ENCODE peak calls at places on chromosomes 3 and 15, in seven cellular contexts. One of them, this sample, is unnamed.

GRCh38 chr3:163056874-163057497 is 1560.4 kb downstream of the OTOL1 start:
- DNase-seq in mammary epithelial cell: peak; percentile 5
- DNase-seq in psoas muscle: no peak
- DNase-seq in osteoblast: no peak
- DNase-seq in heart left ventricle: no peak
- DNase-seq in ovary: no peak
- DNase-seq in upper lobe of right lung: no peak
- DNase-seq in this sample: peak; percentile 35

GRCh38 chr3:171257251-171258179 is 202.7 kb downstream of the TNIK start:
- DNase-seq in heart left ventricle: no peak
- DNase-seq in osteoblast: no peak
- DNase-seq in upper lobe of right lung: no peak
- DNase-seq in ovary: no peak
- DNase-seq in mammary epithelial cell: no peak
- DNase-seq in psoas muscle: no peak
- DNase-seq in this sample: no peak

GRCh38 chr3:26623409-26624208 is 1.0 kb downstream of the LRRC3B start:
- DNase-seq in ovary: no peak
- DNase-seq in osteoblast: peak; percentile 41
- DNase-seq in mammary epithelial cell: no peak
- DNase-seq in psoas muscle: no peak
- DNase-seq in upper lobe of right lung: no peak
- DNase-seq in heart left ventricle: no peak
- DNase-seq in this sample: no peak

GRCh38 chr15:92306662-92307061 is 87.0 kb upstream of the ST8SIA2 start:
- DNase-seq in ovary: no peak
- DNase-seq in mammary epithelial cell: peak; percentile 1
- DNase-seq in upper lobe of right lung: no peak
- DNase-seq in psoas muscle: no peak
- DNase-seq in osteoblast: no peak
- DNase-seq in heart left ventricle: no peak
- DNase-seq in this sample: no peak

GRCh38 chr3:197337656-197338055 is 39.2 kb upstream of the DLG1 start:
- DNase-seq in mammary epithelial cell: peak; percentile 69
- DNase-seq in osteoblast: no peak
- DNase-seq in ovary: no peak
- DNase-seq in heart left ventricle: no peak
- DNase-seq in upper lobe of right lung: no peak
- DNase-seq in psoas muscle: no peak
- DNase-seq in this sample: no peak

GRCh38 chr3:111311709-111312235 is 230.2 kb upstream of the CD96 start:
- DNase-seq in ovary: no peak
- DNase-seq in osteoblast: no peak
- DNase-seq in psoas muscle: no peak
- DNase-seq in upper lobe of right lung: no peak
- DNase-seq in heart left ventricle: no peak
- DNase-seq in mammary epithelial cell: no peak
- DNase-seq in this sample: no peak

GRCh38 chr15:71114887-71115566 is at the start of gene THSD4:
- DNase-seq in heart left ventricle: peak; percentile 71
- DNase-seq in mammary epithelial cell: peak; percentile 66
- DNase-seq in psoas muscle: peak; percentile 69
- DNase-seq in osteoblast: peak; percentile 99
- DNase-seq in ovary: peak; percentile 71
- DNase-seq in upper lobe of right lung: peak; percentile 93
- DNase-seq in this sample: peak; percentile 75

GRCh38 chr3:101803152-101803782 is 24.3 kb downstream of the NXPE3 start:
- DNase-seq in ovary: no peak
- DNase-seq in mammary epithelial cell: peak; percentile 50
- DNase-seq in heart left ventricle: peak; percentile 54
- DNase-seq in psoas muscle: no peak
- DNase-seq in osteoblast: peak; percentile 85
- DNase-seq in upper lobe of right lung: no peak
- DNase-seq in this sample: peak; percentile 42

GRCh38 chr3:61975936-61976335 is 397.4 kb downstream of the FEZF2 start:
- DNase-seq in heart left ventricle: no peak
- DNase-seq in mammary epithelial cell: no peak
- DNase-seq in ovary: no peak
- DNase-seq in osteoblast: no peak
- DNase-seq in upper lobe of right lung: no peak
- DNase-seq in psoas muscle: no peak
- DNase-seq in this sample: no peak

GRCh38 chr3:15453991-15454625 is 26.7 kb downstream of the EAF1 start:
- DNase-seq in upper lobe of right lung: no peak
- DNase-seq in psoas muscle: no peak
- DNase-seq in osteoblast: no peak
- DNase-seq in mammary epithelial cell: no peak
- DNase-seq in ovary: no peak
- DNase-seq in heart left ventricle: no peak
- DNase-seq in this sample: no peak

GRCh38 chr3:151946606-151947005 is 73.2 kb downstream of the SUCNR1 start:
- DNase-seq in ovary: no peak
- DNase-seq in mammary epithelial cell: no peak
- DNase-seq in heart left ventricle: no peak
- DNase-seq in psoas muscle: no peak
- DNase-seq in osteoblast: no peak
- DNase-seq in upper lobe of right lung: no peak
- DNase-seq in this sample: no peak

GRCh38 chr3:126448141-126448892 is 27.4 kb downstream of the ZXDC start:
- DNase-seq in heart left ventricle: no peak
- DNase-seq in osteoblast: no peak
- DNase-seq in ovary: peak; percentile 10
- DNase-seq in mammary epithelial cell: no peak
- DNase-seq in psoas muscle: no peak
- DNase-seq in upper lobe of right lung: peak; percentile 57
- DNase-seq in this sample: no peak

GRCh38 chr15:70258369-70259029 is 160.8 kb upstream of the TLE3 start:
- DNase-seq in osteoblast: peak; percentile 84
- DNase-seq in upper lobe of right lung: peak; percentile 82
- DNase-seq in mammary epithelial cell: no peak
- DNase-seq in heart left ventricle: no peak
- DNase-seq in ovary: no peak
- DNase-seq in psoas muscle: no peak
- DNase-seq in this sample: no peak

GRCh38 chr15:45091581-45091980 is 22.4 kb downstream of the DUOX2 start:
- DNase-seq in ovary: no peak
- DNase-seq in heart left ventricle: peak; percentile 31
- DNase-seq in mammary epithelial cell: no peak
- DNase-seq in psoas muscle: peak; percentile 49
- DNase-seq in osteoblast: peak; percentile 9
- DNase-seq in upper lobe of right lung: no peak
- DNase-seq in this sample: no peak

GRCh38 chr3:32457971-32458471 is 44.6 kb downstream of the CMTM6 start:
- DNase-seq in upper lobe of right lung: no peak
- DNase-seq in heart left ventricle: no peak
- DNase-seq in mammary epithelial cell: no peak
- DNase-seq in psoas muscle: no peak
- DNase-seq in ovary: no peak
- DNase-seq in osteoblast: no peak
- DNase-seq in this sample: no peak

GRCh38 chr3:124126446-124127017 is 134.6 kb upstream of the ROPN1 start:
- DNase-seq in mammary epithelial cell: no peak
- DNase-seq in upper lobe of right lung: no peak
- DNase-seq in psoas muscle: no peak
- DNase-seq in osteoblast: no peak
- DNase-seq in ovary: no peak
- DNase-seq in heart left ventricle: no peak
- DNase-seq in this sample: no peak

GRCh38 chr15:70382762-70383458 is 285.2 kb upstream of the TLE3 start:
- DNase-seq in mammary epithelial cell: no peak
- DNase-seq in osteoblast: no peak
- DNase-seq in upper lobe of right lung: no peak
- DNase-seq in heart left ventricle: no peak
- DNase-seq in psoas muscle: no peak
- DNase-seq in ovary: no peak
- DNase-seq in this sample: no peak

GRCh38 chr3:45826908-45827307 is 15.0 kb downstream of the LZTFL1 start:
- DNase-seq in ovary: no peak
- DNase-seq in upper lobe of right lung: no peak
- DNase-seq in osteoblast: no peak
- DNase-seq in mammary epithelial cell: no peak
- DNase-seq in heart left ventricle: no peak
- DNase-seq in psoas muscle: no peak
- DNase-seq in this sample: no peak

GRCh38 chr3:49727154-49727923 is 3.6 kb upstream of the GMPPB start:
- DNase-seq in psoas muscle: no peak
- DNase-seq in osteoblast: peak; percentile 51
- DNase-seq in mammary epithelial cell: no peak
- DNase-seq in upper lobe of right lung: no peak
- DNase-seq in ovary: no peak
- DNase-seq in heart left ventricle: no peak
- DNase-seq in this sample: no peak

GRCh38 chr3:197958346-197958745 is 1.7 kb upstream of the LMLN start:
- DNase-seq in heart left ventricle: no peak
- DNase-seq in ovary: no peak
- DNase-seq in psoas muscle: no peak
- DNase-seq in mammary epithelial cell: no peak
- DNase-seq in upper lobe of right lung: no peak
- DNase-seq in osteoblast: no peak
- DNase-seq in this sample: no peak

GRCh38 chr3:87350367-87351199 is 74.2 kb upstream of the POU1F1 start:
- DNase-seq in mammary epithelial cell: peak; percentile 38
- DNase-seq in osteoblast: no peak
- DNase-seq in upper lobe of right lung: no peak
- DNase-seq in psoas muscle: no peak
- DNase-seq in ovary: no peak
- DNase-seq in heart left ventricle: no peak
- DNase-seq in this sample: no peak

GRCh38 chr15:93378547-93378946 is 289.5 kb upstream of the RGMA start:
- DNase-seq in osteoblast: no peak
- DNase-seq in psoas muscle: no peak
- DNase-seq in mammary epithelial cell: no peak
- DNase-seq in upper lobe of right lung: no peak
- DNase-seq in heart left ventricle: no peak
- DNase-seq in ovary: peak; percentile 28
- DNase-seq in this sample: no peak

DNA sequence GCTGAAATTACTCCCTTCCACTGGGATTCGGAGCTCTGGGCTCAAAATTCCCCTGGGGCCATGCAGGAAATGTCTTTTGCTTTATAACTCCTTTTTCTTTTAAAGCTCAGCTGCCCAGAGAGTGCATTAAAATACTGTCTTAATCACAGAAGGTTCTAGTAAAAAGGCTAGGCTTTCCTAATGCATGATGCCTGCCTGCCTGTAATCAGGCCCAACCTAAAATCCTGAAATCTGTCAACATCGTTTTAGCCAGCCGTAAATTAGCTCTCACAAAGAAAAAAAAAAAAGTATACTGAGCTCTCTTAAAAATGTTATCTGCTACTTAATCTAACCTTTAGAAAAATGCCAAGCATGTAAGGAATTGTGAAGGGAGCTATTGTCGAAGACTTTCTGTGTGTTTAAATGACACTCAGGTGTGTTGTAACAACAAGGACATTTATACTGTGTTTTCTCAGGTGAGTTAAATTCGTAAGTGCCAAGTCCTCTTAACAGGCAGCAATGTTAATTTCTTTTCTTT is 26.4 kb downstream of the RARB start:
- DNase-seq in heart left ventricle: peak; percentile 23
- DNase-seq in mammary epithelial cell: peak; percentile 36
- DNase-seq in upper lobe of right lung: no peak
- DNase-seq in osteoblast: no peak
- DNase-seq in psoas muscle: no peak
- DNase-seq in ovary: no peak
- DNase-seq in this sample: no peak
- H3K27ac ChIP-seq in heart left ventricle: peak overlapping the region; percentile 81
- H3K27ac ChIP-seq in mammary epithelial cell: no peak overlapping the region
- H3K27ac ChIP-seq in upper lobe of right lung: peak overlapping the region; percentile 61
- H3K27ac ChIP-seq in osteoblast: peak overlapping the region; percentile 75
- H3K27ac ChIP-seq in psoas muscle: peak overlapping the region; percentile 72
- H3K27ac ChIP-seq in ovary: no peak overlapping the region
- H3K27ac ChIP-seq in this sample: peak overlapping the region; percentile 21

GRCh38 chr3:186220365-186220764 is 111.5 kb upstream of the ETV5 start:
- DNase-seq in upper lobe of right lung: no peak
- DNase-seq in psoas muscle: no peak
- DNase-seq in mammary epithelial cell: peak; percentile 59
- DNase-seq in heart left ventricle: no peak
- DNase-seq in ovary: no peak
- DNase-seq in osteoblast: peak; percentile 59
- DNase-seq in this sample: no peak
- H3K4me1 ChIP-seq in upper lobe of right lung: peaks cover 4% of the 10 kb centered on the region
- H3K4me1 ChIP-seq in psoas muscle: peaks cover 81% of the 10 kb centered on the region
- H3K4me1 ChIP-seq in mammary epithelial cell: peaks cover 6% of the 10 kb centered on the region
- H3K4me1 ChIP-seq in heart left ventricle: peaks cover 21% of the 10 kb centered on the region
- H3K4me1 ChIP-seq in ovary: no peaks in the 10 kb centered on the region
- H3K4me1 ChIP-seq in osteoblast: no peaks in the 10 kb centered on the region
- H3K4me1 ChIP-seq in this sample: peaks cover 11% of the 10 kb centered on the region

GRCh38 chr15:80744411-80744810 is 34.8 kb upstream of the CEMIP start:
- DNase-seq in upper lobe of right lung: no peak
- DNase-seq in ovary: no peak
- DNase-seq in psoas muscle: no peak
- DNase-seq in heart left ventricle: no peak
- DNase-seq in osteoblast: no peak
- DNase-seq in mammary epithelial cell: no peak
- DNase-seq in this sample: no peak

GRCh38 chr15:80744826-80745225 is 34.3 kb upstream of the CEMIP start:
- DNase-seq in psoas muscle: no peak
- DNase-seq in mammary epithelial cell: peak; percentile 9
- DNase-seq in heart left ventricle: no peak
- DNase-seq in ovary: no peak
- DNase-seq in osteoblast: peak; percentile 66
- DNase-seq in upper lobe of right lung: no peak
- DNase-seq in this sample: no peak

GRCh38 chr15:80745888-80746287 is 33.3 kb upstream of the CEMIP start:
- DNase-seq in psoas muscle: no peak
- DNase-seq in ovary: no peak
- DNase-seq in heart left ventricle: no peak
- DNase-seq in mammary epithelial cell: no peak
- DNase-seq in upper lobe of right lung: no peak
- DNase-seq in osteoblast: no peak
- DNase-seq in this sample: no peak

GRCh38 chr15:80749589-80749988 is 29.6 kb upstream of the CEMIP start:
- DNase-seq in heart left ventricle: no peak
- DNase-seq in mammary epithelial cell: peak; percentile 60
- DNase-seq in ovary: no peak
- DNase-seq in osteoblast: no peak
- DNase-seq in psoas muscle: no peak
- DNase-seq in upper lobe of right lung: no peak
- DNase-seq in this sample: no peak

GRCh38 chr15:80747317-80748053 is 31.7 kb upstream of the CEMIP start:
- DNase-seq in ovary: no peak
- DNase-seq in upper lobe of right lung: no peak
- DNase-seq in osteoblast: no peak
- DNase-seq in psoas muscle: no peak
- DNase-seq in mammary epithelial cell: no peak
- DNase-seq in heart left ventricle: no peak
- DNase-seq in this sample: no peak
- TF ChIP-seq CTCF in ovary: no peak
- TF ChIP-seq CTCF in upper lobe of right lung: no peak
- TF ChIP-seq CTCF in osteoblast: no peak
- TF ChIP-seq CTCF in psoas muscle: no peak
- TF ChIP-seq CTCF in mammary epithelial cell: no peak
- TF ChIP-seq CTCF in heart left ventricle: no peak
- TF ChIP-seq CTCF in this sample: no peak

DNA sequence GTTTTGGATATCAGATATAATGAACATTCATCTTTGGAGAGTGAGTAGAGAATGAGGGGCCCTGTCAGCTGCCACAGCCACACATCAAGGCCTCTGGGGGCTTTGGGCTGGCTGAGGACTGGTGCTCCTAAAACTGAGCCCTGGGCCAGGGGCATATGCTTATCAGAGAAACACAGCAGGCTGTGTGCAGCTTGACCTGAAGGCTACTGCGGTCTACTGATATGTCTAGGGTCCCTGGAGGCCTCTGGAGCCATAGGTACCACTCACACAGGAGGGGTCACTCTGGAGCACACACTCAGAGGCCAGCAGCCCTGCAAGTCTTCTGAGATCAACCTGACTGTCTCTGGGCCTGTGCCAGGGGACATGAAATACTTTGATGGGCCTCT is 7.6 kb downstream of the TF start:
- DNase-seq in osteoblast: no peak
- DNase-seq in ovary: no peak
- DNase-seq in psoas muscle: no peak
- DNase-seq in mammary epithelial cell: no peak
- DNase-seq in upper lobe of right lung: no peak
- DNase-seq in heart left ventricle: no peak
- DNase-seq in this sample: no peak
- H3K27ac ChIP-seq in osteoblast: no peak overlapping the region
- H3K27ac ChIP-seq in ovary: no peak overlapping the region
- H3K27ac ChIP-seq in psoas muscle: no peak overlapping the region
- H3K27ac ChIP-seq in mammary epithelial cell: no peak overlapping the region
- H3K27ac ChIP-seq in upper lobe of right lung: no peak overlapping the region
- H3K27ac ChIP-seq in heart left ventricle: no peak overlapping the region
- H3K27ac ChIP-seq in this sample: no peak overlapping the region